ENCODE peak calls at places on chromosome 7, in eight cellular contexts. One of them, this sample, is unnamed.

GRCh38 chr7:54072710-54073109 is 469.5 kb upstream of the VSTM2A start:
- DNase-seq in body of pancreas: no peak
- DNase-seq in adrenal gland: no peak
- DNase-seq in gastrocnemius medialis: no peak
- DNase-seq in endothelial cell of umbilical vein: no peak
- DNase-seq in A549: no peak
- DNase-seq in IMR-90: no peak
- DNase-seq in HepG2: no peak
- DNase-seq in this sample: no peak

GRCh38 chr7:151008511-151009323 is 15.6 kb downstream of the ATG9B start:
- DNase-seq in A549: peak
- DNase-seq in adrenal gland: peak
- DNase-seq in endothelial cell of umbilical vein: peak
- DNase-seq in body of pancreas: peak
- DNase-seq in gastrocnemius medialis: no peak
- DNase-seq in IMR-90: no peak
- DNase-seq in HepG2: peak
- DNase-seq in this sample: no peak

GRCh38 chr7:109545686-109546085 is 976.0 kb downstream of the DNAJB9 start:
- DNase-seq in adrenal gland: no peak
- DNase-seq in A549: no peak
- DNase-seq in HepG2: no peak
- DNase-seq in body of pancreas: no peak
- DNase-seq in IMR-90: no peak
- DNase-seq in gastrocnemius medialis: no peak
- DNase-seq in endothelial cell of umbilical vein: no peak
- DNase-seq in this sample: no peak

GRCh38 chr7:71272509-71273214 is 140.7 kb downstream of the GALNT17 start:
- DNase-seq in gastrocnemius medialis: no peak
- DNase-seq in endothelial cell of umbilical vein: no peak
- DNase-seq in body of pancreas: no peak
- DNase-seq in A549: no peak
- DNase-seq in adrenal gland: no peak
- DNase-seq in HepG2: no peak
- DNase-seq in IMR-90: no peak
- DNase-seq in this sample: no peak

GRCh38 chr7:749121-749520 is 22.0 kb upstream of the PRKAR1B start:
- DNase-seq in gastrocnemius medialis: no peak
- DNase-seq in HepG2: no peak
- DNase-seq in IMR-90: no peak
- DNase-seq in body of pancreas: peak
- DNase-seq in A549: no peak
- DNase-seq in endothelial cell of umbilical vein: peak
- DNase-seq in adrenal gland: no peak
- DNase-seq in this sample: peak

GRCh38 chr7:90345548-90346319 is 782 bp upstream of the GTPBP10 start:
- DNase-seq in body of pancreas: peak
- DNase-seq in gastrocnemius medialis: no peak
- DNase-seq in A549: peak
- DNase-seq in endothelial cell of umbilical vein: peak
- DNase-seq in HepG2: peak
- DNase-seq in IMR-90: peak
- DNase-seq in adrenal gland: peak
- DNase-seq in this sample: peak

GRCh38 chr7:12220321-12221046 is 9.4 kb downstream of the TMEM106B start:
- DNase-seq in A549: no peak
- DNase-seq in gastrocnemius medialis: no peak
- DNase-seq in adrenal gland: no peak
- DNase-seq in body of pancreas: no peak
- DNase-seq in endothelial cell of umbilical vein: no peak
- DNase-seq in IMR-90: no peak
- DNase-seq in HepG2: no peak
- DNase-seq in this sample: no peak

GRCh38 chr7:85341973-85342372 is 155.1 kb upstream of the SEMA3D start:
- DNase-seq in endothelial cell of umbilical vein: no peak
- DNase-seq in IMR-90: no peak
- DNase-seq in A549: no peak
- DNase-seq in adrenal gland: no peak
- DNase-seq in HepG2: no peak
- DNase-seq in body of pancreas: no peak
- DNase-seq in gastrocnemius medialis: no peak
- DNase-seq in this sample: no peak

GRCh38 chr7:95586951-95587301 is 9.4 kb downstream of the PDK4 start:
- DNase-seq in body of pancreas: no peak
- DNase-seq in A549: no peak
- DNase-seq in HepG2: no peak
- DNase-seq in gastrocnemius medialis: no peak
- DNase-seq in adrenal gland: no peak
- DNase-seq in endothelial cell of umbilical vein: no peak
- DNase-seq in IMR-90: no peak
- DNase-seq in this sample: no peak

GRCh38 chr7:99019523-99020412 is 124.1 kb downstream of the SMURF1 start:
- DNase-seq in IMR-90: no peak
- DNase-seq in endothelial cell of umbilical vein: no peak
- DNase-seq in body of pancreas: no peak
- DNase-seq in A549: no peak
- DNase-seq in HepG2: no peak
- DNase-seq in gastrocnemius medialis: no peak
- DNase-seq in adrenal gland: no peak
- DNase-seq in this sample: peak

GRCh38 chr7:84688671-84689070 is 494.1 kb upstream of the SEMA3A start:
- DNase-seq in adrenal gland: no peak
- DNase-seq in HepG2: no peak
- DNase-seq in body of pancreas: no peak
- DNase-seq in endothelial cell of umbilical vein: peak
- DNase-seq in IMR-90: peak
- DNase-seq in gastrocnemius medialis: no peak
- DNase-seq in A549: no peak
- DNase-seq in this sample: no peak

GRCh38 chr7:128318696-128319095 is 25.0 kb downstream of the RBM28 start:
- DNase-seq in IMR-90: no peak
- DNase-seq in endothelial cell of umbilical vein: peak
- DNase-seq in body of pancreas: no peak
- DNase-seq in HepG2: no peak
- DNase-seq in gastrocnemius medialis: no peak
- DNase-seq in adrenal gland: no peak
- DNase-seq in A549: no peak
- DNase-seq in this sample: no peak

GRCh38 chr7:25402528-25402927 is 174.2 kb upstream of the NPVF start:
- DNase-seq in gastrocnemius medialis: no peak
- DNase-seq in A549: no peak
- DNase-seq in IMR-90: no peak
- DNase-seq in HepG2: no peak
- DNase-seq in endothelial cell of umbilical vein: no peak
- DNase-seq in body of pancreas: no peak
- DNase-seq in adrenal gland: no peak
- DNase-seq in this sample: no peak

GRCh38 chr7:46557295-46557711 is 636.2 kb upstream of the IGFBP3 start:
- DNase-seq in body of pancreas: peak
- DNase-seq in adrenal gland: no peak
- DNase-seq in A549: peak
- DNase-seq in endothelial cell of umbilical vein: no peak
- DNase-seq in IMR-90: no peak
- DNase-seq in HepG2: no peak
- DNase-seq in gastrocnemius medialis: no peak
- DNase-seq in this sample: peak

GRCh38 chr7:155941688-155942087 is 129.4 kb upstream of the SHH start:
- DNase-seq in HepG2: no peak
- DNase-seq in gastrocnemius medialis: no peak
- DNase-seq in IMR-90: no peak
- DNase-seq in adrenal gland: no peak
- DNase-seq in endothelial cell of umbilical vein: no peak
- DNase-seq in A549: no peak
- DNase-seq in body of pancreas: no peak
- DNase-seq in this sample: no peak

GRCh38 chr7:135291809-135292253 is 58.2 kb downstream of the STRA8 start:
- DNase-seq in gastrocnemius medialis: no peak
- DNase-seq in IMR-90: peak
- DNase-seq in adrenal gland: no peak
- DNase-seq in endothelial cell of umbilical vein: peak
- DNase-seq in body of pancreas: no peak
- DNase-seq in HepG2: peak
- DNase-seq in A549: peak
- DNase-seq in this sample: no peak

GRCh38 chr7:151168022-151168786 is 710 bp upstream of the GBX1 start:
- DNase-seq in body of pancreas: peak
- DNase-seq in HepG2: no peak
- DNase-seq in endothelial cell of umbilical vein: no peak
- DNase-seq in A549: peak
- DNase-seq in gastrocnemius medialis: no peak
- DNase-seq in IMR-90: no peak
- DNase-seq in adrenal gland: peak
- DNase-seq in this sample: no peak

GRCh38 chr7:32935558-32935957 is 21.7 kb upstream of the FKBP9 start:
- DNase-seq in body of pancreas: no peak
- DNase-seq in adrenal gland: no peak
- DNase-seq in gastrocnemius medialis: no peak
- DNase-seq in endothelial cell of umbilical vein: no peak
- DNase-seq in IMR-90: peak
- DNase-seq in HepG2: no peak
- DNase-seq in A549: no peak
- DNase-seq in this sample: no peak

GRCh38 chr7:50588937-50589336 is 23.7 kb upstream of the DDC start:
- DNase-seq in gastrocnemius medialis: no peak
- DNase-seq in HepG2: no peak
- DNase-seq in A549: peak
- DNase-seq in adrenal gland: no peak
- DNase-seq in body of pancreas: no peak
- DNase-seq in endothelial cell of umbilical vein: no peak
- DNase-seq in IMR-90: no peak
- DNase-seq in this sample: no peak

GRCh38 chr7:45701701-45702460 is 127.7 kb downstream of the ADCY1 start:
- DNase-seq in IMR-90: no peak
- DNase-seq in body of pancreas: no peak
- DNase-seq in adrenal gland: no peak
- DNase-seq in endothelial cell of umbilical vein: no peak
- DNase-seq in gastrocnemius medialis: no peak
- DNase-seq in HepG2: no peak
- DNase-seq in A549: no peak
- DNase-seq in this sample: no peak

GRCh38 chr7:98879198-98879988 is 1.1 kb downstream of the TRRAP start:
- DNase-seq in IMR-90: peak
- DNase-seq in adrenal gland: no peak
- DNase-seq in gastrocnemius medialis: peak
- DNase-seq in HepG2: peak
- DNase-seq in endothelial cell of umbilical vein: no peak
- DNase-seq in A549: peak
- DNase-seq in body of pancreas: peak
- DNase-seq in this sample: peak

GRCh38 chr7:102253076-102253972 is 33.3 kb upstream of the SH2B2 start:
- DNase-seq in A549: no peak
- DNase-seq in endothelial cell of umbilical vein: no peak
- DNase-seq in body of pancreas: peak
- DNase-seq in adrenal gland: no peak
- DNase-seq in HepG2: no peak
- DNase-seq in gastrocnemius medialis: no peak
- DNase-seq in IMR-90: no peak
- DNase-seq in this sample: no peak
- TF ChIP-seq POLR2A in A549: no peak
- TF ChIP-seq POLR2A in endothelial cell of umbilical vein: no peak
- TF ChIP-seq POLR2A in body of pancreas: no peak
- TF ChIP-seq POLR2A in adrenal gland: no peak
- TF ChIP-seq POLR2A in HepG2: no peak
- TF ChIP-seq POLR2A in gastrocnemius medialis: no peak
- TF ChIP-seq POLR2A in IMR-90: no peak
- TF ChIP-seq POLR2A in this sample: no peak

GRCh38 chr7:117134885-117135552 is 181.7 kb downstream of the ST7 start:
- DNase-seq in IMR-90: peak
- DNase-seq in body of pancreas: no peak
- DNase-seq in adrenal gland: no peak
- DNase-seq in endothelial cell of umbilical vein: no peak
- DNase-seq in HepG2: no peak
- DNase-seq in A549: no peak
- DNase-seq in gastrocnemius medialis: no peak
- DNase-seq in this sample: no peak

GRCh38 chr7:117133125-117133524 is 179.8 kb downstream of the ST7 start:
- DNase-seq in endothelial cell of umbilical vein: no peak
- DNase-seq in A549: no peak
- DNase-seq in gastrocnemius medialis: no peak
- DNase-seq in adrenal gland: no peak
- DNase-seq in HepG2: no peak
- DNase-seq in body of pancreas: no peak
- DNase-seq in IMR-90: no peak
- DNase-seq in this sample: no peak

GRCh38 chr7:117130262-117130661 is 177.0 kb downstream of the ST7 start:
- DNase-seq in adrenal gland: no peak
- DNase-seq in body of pancreas: no peak
- DNase-seq in endothelial cell of umbilical vein: no peak
- DNase-seq in HepG2: no peak
- DNase-seq in IMR-90: no peak
- DNase-seq in A549: no peak
- DNase-seq in gastrocnemius medialis: no peak
- DNase-seq in this sample: no peak

GRCh38 chr7:117135553-117135891 is 182.2 kb downstream of the ST7 start:
- DNase-seq in A549: no peak
- DNase-seq in body of pancreas: no peak
- DNase-seq in endothelial cell of umbilical vein: no peak
- DNase-seq in gastrocnemius medialis: no peak
- DNase-seq in HepG2: no peak
- DNase-seq in adrenal gland: no peak
- DNase-seq in IMR-90: no peak
- DNase-seq in this sample: no peak

GRCh38 chr7:117132385-117133120 is 179.3 kb downstream of the ST7 start:
- DNase-seq in gastrocnemius medialis: no peak
- DNase-seq in body of pancreas: no peak
- DNase-seq in HepG2: no peak
- DNase-seq in endothelial cell of umbilical vein: peak
- DNase-seq in IMR-90: peak
- DNase-seq in adrenal gland: no peak
- DNase-seq in A549: peak
- DNase-seq in this sample: no peak
- H3K27ac ChIP-seq in gastrocnemius medialis: no peak
- H3K27ac ChIP-seq in body of pancreas: no peak
- H3K27ac ChIP-seq in HepG2: no peak
- H3K27ac ChIP-seq in endothelial cell of umbilical vein: peak
- H3K27ac ChIP-seq in IMR-90: no peak
- H3K27ac ChIP-seq in adrenal gland: no peak
- H3K27ac ChIP-seq in A549: peak
- H3K27ac ChIP-seq in this sample: no peak

DNA sequence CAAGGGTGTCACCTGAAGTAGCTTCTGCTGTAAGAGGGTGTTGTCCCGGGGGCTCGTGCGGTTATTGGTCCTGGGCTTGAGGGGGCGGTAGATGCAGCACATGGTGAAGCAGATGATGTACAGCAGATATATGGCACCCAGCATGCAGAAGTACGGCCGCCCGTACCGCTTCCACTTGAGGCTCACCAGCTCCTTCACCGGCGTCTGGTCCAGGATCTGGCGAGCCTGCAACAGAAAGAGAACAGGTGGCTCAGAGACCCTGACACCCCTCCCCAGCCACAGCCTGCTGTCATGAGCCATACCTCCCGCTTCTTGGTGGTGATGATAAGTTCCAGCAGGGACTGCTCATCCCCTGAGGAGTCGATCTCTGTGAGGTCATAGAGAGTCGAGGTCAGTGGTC is 10.1 kb downstream of the TRPV6 start:
- DNase-seq in body of pancreas: no peak
- DNase-seq in endothelial cell of umbilical vein: no peak
- DNase-seq in HepG2: no peak
- DNase-seq in A549: no peak
- DNase-seq in IMR-90: no peak
- DNase-seq in adrenal gland: no peak
- DNase-seq in gastrocnemius medialis: no peak
- DNase-seq in this sample: no peak
- TF ChIP-seq POLR2A in body of pancreas: no peak
- TF ChIP-seq POLR2A in endothelial cell of umbilical vein: no peak
- TF ChIP-seq POLR2A in HepG2: no peak
- TF ChIP-seq POLR2A in A549: no peak
- TF ChIP-seq POLR2A in IMR-90: no peak
- TF ChIP-seq POLR2A in adrenal gland: no peak
- TF ChIP-seq POLR2A in gastrocnemius medialis: no peak
- TF ChIP-seq POLR2A in this sample: no peak

GRCh38 chr7:44566680-44567079 is 7.0 kb downstream of the DDX56 start:
- DNase-seq in IMR-90: no peak
- DNase-seq in gastrocnemius medialis: no peak
- DNase-seq in HepG2: no peak
- DNase-seq in body of pancreas: no peak
- DNase-seq in adrenal gland: no peak
- DNase-seq in endothelial cell of umbilical vein: no peak
- DNase-seq in A549: no peak
- DNase-seq in this sample: no peak
- H3K27ac ChIP-seq in IMR-90: no peak
- H3K27ac ChIP-seq in gastrocnemius medialis: no peak
- H3K27ac ChIP-seq in HepG2: no peak
- H3K27ac ChIP-seq in body of pancreas: no peak
- H3K27ac ChIP-seq in adrenal gland: no peak
- H3K27ac ChIP-seq in endothelial cell of umbilical vein: no peak
- H3K27ac ChIP-seq in A549: no peak
- H3K27ac ChIP-seq in this sample: no peak

This sample was measured in prostate gland.